ENCODE peak calls at places on chromosomes 5 and 9, in four cellular contexts. T, F, B and H are unnamed samples.

GRCh38 chr9:121841771-121842611 is 190.6 kb downstream of the DAB2IP start:
- DNase-seq in F (peak), B (no peak), T (peak), H (no peak)

GRCh38 chr9:128149001-128149701 is at the start of gene LCN2:
- DNase-seq in B (no peak), T (no peak), F (no peak), H (peak)

GRCh38 chr5:16135003-16135402 is 44.6 kb downstream of the MARCHF11 start:
- DNase-seq in T (no peak), F (no peak), B (peak), H (no peak)

GRCh38 chr5:93578813-93579560 is 2.0 kb downstream of the NR2F1-AS1 start:
- DNase-seq in B (no peak), T (peak), F (peak), H (peak)

GRCh38 chr5:111635151-111635945 is 121.6 kb downstream of the NREP start:
- DNase-seq in T (no peak), B (no peak), F (no peak), H (no peak)

GRCh38 chr9:136170291-136170901 is 34.5 kb downstream of the LHX3 start:
- DNase-seq in B (no peak), T (no peak), F (peak), H (peak)

GRCh38 chr9:34572628-34573027 is 16.9 kb downstream of the CNTFR start:
- DNase-seq in F (no peak), T (no peak), B (no peak), H (no peak)

GRCh38 chr9:124180557-124180956 is 77.2 kb upstream of the NEK6 start:
- DNase-seq in F (no peak), T (peak), B (no peak), H (no peak)

GRCh38 chr5:5953641-5954040 is 424.7 kb downstream of the MED10 start:
- DNase-seq in F (no peak), B (no peak), T (no peak), H (no peak)

GRCh38 chr5:172904643-172905345 is 54.4 kb upstream of the RPL26L1 start:
- DNase-seq in B (peak), T (peak), F (no peak), H (peak)

GRCh38 chr9:129380961-129381401 is 202.9 kb upstream of the IER5L start:
- DNase-seq in T (no peak), F (no peak), B (peak), H (peak)

GRCh38 chr5:129905467-129906176 is 1.4 kb downstream of the CHSY3 start:
- DNase-seq in T (peak), B (peak), F (peak), H (peak)

GRCh38 chr9:21434202-21435014 is 5.8 kb upstream of the IFNA1 start:
- DNase-seq in B (peak), T (peak), F (peak), H (no peak)

GRCh38 chr9:33024126-33024965 is 727 bp upstream of the DNAJA1 start:
- DNase-seq in B (peak), T (peak), F (no peak), H (no peak)

GRCh38 chr5:34522599-34523381 is 133.3 kb upstream of the RAI14 start:
- DNase-seq in T (peak), F (peak), B (peak), H (peak)

GRCh38 chr5:121138495-121138907 is 674.4 kb downstream of the PRR16 start:
- DNase-seq in F (no peak), B (no peak), T (no peak), H (no peak)
- H3K4ac ChIP-seq in F (no peak), B (no peak), T (no peak), H (no peak)

GRCh38 chr5:142248853-142249462 is 75.9 kb downstream of the SPRY4 start:
- DNase-seq in F (no peak), T (peak), B (no peak), H (no peak)
- H2AK5ac ChIP-seq in F (no peak), T (no peak), B (no peak), H (no peak)

DNA sequence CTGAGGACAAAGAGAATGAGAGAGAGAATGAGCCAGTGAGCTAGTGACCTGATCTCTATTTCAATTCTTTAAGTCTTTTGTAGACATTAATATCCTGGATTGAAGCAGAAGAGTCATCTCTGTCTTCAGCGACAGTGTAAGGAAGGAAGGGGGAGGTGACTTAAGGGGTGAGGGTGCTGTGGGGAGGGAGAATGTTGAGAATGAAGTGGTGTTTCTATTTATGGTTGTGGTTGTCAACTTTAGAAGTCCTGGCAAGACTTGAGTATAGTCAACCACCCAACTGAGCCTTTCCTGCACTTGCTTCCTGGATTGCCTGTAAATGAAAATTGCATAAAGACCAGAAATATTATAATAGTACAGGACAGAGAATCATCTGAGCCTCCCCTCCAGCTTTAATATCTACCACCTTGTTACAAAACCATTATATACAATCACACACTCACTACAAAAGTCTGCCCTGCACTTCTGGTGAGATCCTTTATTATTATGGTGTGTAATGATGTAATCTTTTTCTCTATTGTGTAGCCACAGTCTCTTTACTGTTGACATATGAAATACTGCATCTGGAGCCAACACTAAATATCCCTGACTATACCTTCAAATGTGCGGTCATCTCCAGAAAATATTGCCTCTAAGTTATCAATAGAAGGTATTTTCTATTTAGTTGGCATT is 91.7 kb downstream of the NTRK2 start:
- DNase-seq in F (no peak), T (no peak), B (no peak), H (no peak)
- H3K56ac ChIP-seq in F (no peak), T (no peak), B (no peak), H (no peak)

GRCh38 chr5:135394095-135394494 is 4.9 kb downstream of the MACROH2A1 start:
- DNase-seq in F (no peak), B (no peak), T (no peak), H (no peak)

GRCh38 chr5:135393691-135394090 is 5.3 kb downstream of the MACROH2A1 start:
- DNase-seq in T (peak), F (no peak), B (no peak), H (no peak)

GRCh38 chr5:135396459-135397055 is 2.5 kb downstream of the MACROH2A1 start:
- DNase-seq in F (no peak), B (no peak), T (no peak), H (no peak)

GRCh38 chr5:135393229-135393628 is 5.8 kb downstream of the MACROH2A1 start:
- DNase-seq in F (no peak), B (no peak), T (no peak), H (no peak)

DNA sequence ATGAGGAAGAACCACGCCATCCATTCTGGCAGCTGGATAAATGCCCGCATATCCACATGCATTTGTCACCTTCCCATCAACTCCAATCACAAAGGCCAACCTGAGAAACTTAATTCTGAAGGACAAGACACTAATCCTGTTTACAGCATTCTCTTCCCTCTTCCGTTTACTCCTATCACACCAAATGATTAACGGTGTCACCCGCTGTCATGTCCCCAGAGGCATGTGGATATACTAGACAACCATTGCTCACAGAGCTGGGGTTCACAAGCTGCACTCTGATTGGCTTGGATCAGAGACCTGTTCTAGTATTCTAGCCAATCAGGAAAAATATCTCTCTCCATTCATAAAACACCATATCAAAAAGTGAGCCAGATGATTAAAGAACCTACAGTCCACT is 3.6 kb downstream of the MACROH2A1 start:
- DNase-seq in T (no peak), B (peak), F (no peak), H (no peak)
- H3K4ac ChIP-seq in T (no peak), B (no peak), F (no peak), H (no peak)

GRCh38 chr9:134552349-134552990 is 89.1 kb upstream of the COL5A1 start:
- DNase-seq in T (no peak), B (no peak), F (no peak), H (no peak)
- H2AK5ac ChIP-seq in T (peak), B (no peak), F (peak), H (no peak)

DNA sequence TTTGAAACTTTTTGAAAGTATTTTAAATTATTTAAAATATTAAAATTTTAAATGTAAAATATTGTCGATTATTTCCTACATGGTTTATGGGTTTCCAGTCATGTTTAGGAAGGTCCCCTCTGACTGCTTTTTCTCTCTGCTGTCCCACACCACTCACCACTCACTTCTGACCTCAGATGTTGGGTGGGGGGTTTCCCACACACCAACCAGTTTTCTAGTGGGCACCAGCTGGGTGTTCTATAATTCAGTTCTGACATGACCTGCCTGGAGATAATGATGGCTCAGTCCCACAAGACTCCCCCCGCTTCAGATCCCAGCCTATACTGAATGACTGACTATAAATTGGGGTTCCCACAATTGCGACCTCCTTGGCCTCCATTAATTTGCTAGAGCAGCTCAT is 310.4 kb downstream of the GADD45G start:
- DNase-seq in B (no peak), F (no peak), T (no peak), H (no peak)
- H3K56ac ChIP-seq in B (peak), F (no peak), T (no peak), H (no peak)

GRCh38 chr9:107246259-107247254 is 36.5 kb upstream of the RAD23B start:
- DNase-seq in B (peak), T (peak), F (peak), H (peak)
- H3K4ac ChIP-seq in B (no peak), T (peak), F (no peak), H (no peak)

GRCh38 chr5:139182528-139183296 is 15.5 kb downstream of the SIL1 start:
- DNase-seq in T (no peak), F (no peak), B (no peak), H (no peak)

GRCh38 chr5:139183502-139183901 is 14.7 kb downstream of the SIL1 start:
- DNase-seq in B (no peak), T (no peak), F (no peak), H (no peak)

GRCh38 chr5:139180850-139181785 is 17.1 kb downstream of the SIL1 start:
- DNase-seq in B (no peak), F (no peak), T (no peak), H (no peak)

GRCh38 chr5:139178948-139179347 is 19.2 kb downstream of the SIL1 start:
- DNase-seq in B (peak), T (peak), F (no peak), H (no peak)

DNA sequence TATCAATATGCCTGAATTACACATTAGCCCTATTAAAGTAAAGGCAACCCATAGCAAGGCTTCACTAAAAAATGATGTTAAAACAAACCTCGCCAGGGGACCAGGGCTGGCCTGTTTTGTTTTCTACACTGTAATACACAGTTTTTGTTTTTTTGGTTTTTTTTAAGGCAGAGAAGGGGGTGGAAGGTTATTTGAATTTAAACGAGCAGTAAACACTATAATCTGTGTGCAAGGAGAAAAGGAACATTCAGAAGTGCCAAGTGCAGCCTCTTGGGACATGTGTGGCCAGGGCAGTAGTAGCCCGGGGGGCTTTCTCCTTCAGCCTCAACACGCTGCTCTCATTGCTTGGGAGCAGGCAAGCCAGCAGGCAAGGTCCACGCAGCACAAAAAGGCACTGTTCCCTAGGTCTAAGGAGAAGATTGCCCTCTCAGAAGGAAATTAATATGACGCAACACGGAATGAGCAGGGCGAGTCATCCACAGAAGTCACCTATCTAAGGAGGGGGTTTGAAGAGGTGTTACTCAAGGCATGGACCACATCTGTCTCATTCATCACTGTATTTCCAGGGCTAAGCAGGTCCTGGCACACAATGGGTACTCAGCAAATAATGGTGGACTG is 16.2 kb downstream of the SIL1 start:
- DNase-seq in F (no peak), T (peak), B (no peak), H (no peak)
- H2AK5ac ChIP-seq in F (no peak), T (no peak), B (no peak), H (no peak)

DNA sequence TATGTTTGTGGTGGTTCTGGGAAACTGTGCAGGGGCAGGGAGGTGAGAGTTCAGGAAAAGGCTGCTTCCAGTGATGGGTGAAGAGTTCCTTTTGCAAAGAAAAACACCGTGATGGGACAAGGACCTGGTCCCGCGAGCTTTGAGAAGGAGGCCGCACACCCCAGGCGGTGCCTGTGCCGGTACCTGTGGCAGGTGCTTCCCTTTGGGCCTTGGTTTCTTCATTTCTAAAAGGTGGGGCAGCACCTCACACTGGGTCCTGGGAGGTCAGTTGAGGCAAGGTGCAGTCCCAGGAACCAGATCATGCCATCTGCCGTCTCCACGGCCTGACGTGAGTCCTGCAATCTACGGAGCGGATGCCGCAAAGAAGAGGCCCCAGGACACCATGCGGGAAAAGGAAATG is 131.4 kb downstream of the CACNA1B start:
- DNase-seq in T (no peak), B (no peak), F (no peak), H (peak)
- H3K56ac ChIP-seq in T (no peak), B (no peak), F (no peak), H (no peak)

GRCh38 chr5:4941957-4942830 is 197.9 kb upstream of the ADAMTS16 start:
- DNase-seq in B (peak), T (no peak), F (peak), H (peak)
- H3K4ac ChIP-seq in B (no peak), T (no peak), F (no peak), H (no peak)